ENCODE peak calls at places on chromosome 14, in ten cellular contexts. C, E, P, H, N, G, F, J, R and U are unnamed samples.

GRCh38 chr14:61322799-61323290 is 1.5 kb downstream of the PRKCH start:
- DNase-seq in H (no peak), R (no peak), F (no peak), C (no peak), E (peak; percentile 15), J (no peak), N (peak; percentile 80), G (peak; percentile 66), P (no peak), U (no peak)

GRCh38 chr14:61866932-61867920 is 105.0 kb downstream of the SNAPC1 start:
- DNase-seq in E (no peak), G (no peak), F (no peak), H (no peak), P (no peak), N (no peak), J (no peak), R (no peak), C (no peak), U (no peak)

GRCh38 chr14:64841121-64841611 is 38.5 kb downstream of the SPTB start:
- DNase-seq in N (no peak), E (peak; percentile 79), G (peak; percentile 56), C (no peak), P (no peak), J (no peak), F (no peak), H (no peak), R (no peak), U (no peak)

GRCh38 chr14:66624319-66624937 is 116.5 kb downstream of the GPHN start:
- DNase-seq in P (peak; percentile 60), N (peak; percentile 71), J (peak; percentile 17), E (peak; percentile 81), C (no peak), F (peak; percentile 35), R (peak; percentile 33), H (peak; percentile 71), G (peak; percentile 48), U (peak; percentile 3)

GRCh38 chr14:105168979-105169507 is 467 bp upstream of the JAG2 start:
- DNase-seq in F (no peak), J (no peak), C (no peak), P (no peak), H (no peak), N (peak; percentile 81), E (peak; percentile 82), R (no peak), G (no peak), U (no peak)

GRCh38 chr14:66379116-66379515 is 107.1 kb upstream of the CCDC196 start:
- DNase-seq in R (no peak), G (no peak), C (no peak), E (no peak), J (no peak), N (no peak), F (no peak), P (no peak), H (peak; percentile 90), U (no peak)

GRCh38 chr14:52244997-52245396 is 22.5 kb upstream of the PTGDR start:
- DNase-seq in G (no peak), N (no peak), R (no peak), C (no peak), F (no peak), J (no peak), H (no peak), P (no peak), E (no peak), U (no peak)

GRCh38 chr14:100345711-100346110 is 22.6 kb downstream of the SLC25A47 start:
- DNase-seq in G (no peak), C (no peak), N (no peak), F (no peak), E (no peak), P (no peak), J (no peak), R (no peak), H (no peak), U (no peak)

GRCh38 chr14:63840981-63841380 is 11.8 kb upstream of the SYNE2 start:
- DNase-seq in C (no peak), R (no peak), N (no peak), E (peak; percentile 84), P (no peak), H (peak; percentile 36), F (peak; percentile 45), J (no peak), G (no peak), U (no peak)

GRCh38 chr14:57287745-57288144 is 19.0 kb downstream of the AP5M1 start:
- DNase-seq in J (no peak), G (no peak), N (no peak), P (no peak), E (no peak), C (no peak), H (no peak), F (no peak), R (no peak), U (no peak)

GRCh38 chr14:23817164-23817767 is 136.3 kb upstream of the DHRS4 start:
- DNase-seq in C (no peak), H (no peak), J (no peak), E (no peak), N (no peak), P (no peak), G (no peak), R (no peak), F (no peak), U (no peak)

GRCh38 chr14:23816371-23816770 is 137.2 kb upstream of the DHRS4 start:
- DNase-seq in H (no peak), G (no peak), J (no peak), E (no peak), F (peak; percentile 28), N (no peak), P (no peak), R (no peak), C (no peak), U (no peak)

DNA sequence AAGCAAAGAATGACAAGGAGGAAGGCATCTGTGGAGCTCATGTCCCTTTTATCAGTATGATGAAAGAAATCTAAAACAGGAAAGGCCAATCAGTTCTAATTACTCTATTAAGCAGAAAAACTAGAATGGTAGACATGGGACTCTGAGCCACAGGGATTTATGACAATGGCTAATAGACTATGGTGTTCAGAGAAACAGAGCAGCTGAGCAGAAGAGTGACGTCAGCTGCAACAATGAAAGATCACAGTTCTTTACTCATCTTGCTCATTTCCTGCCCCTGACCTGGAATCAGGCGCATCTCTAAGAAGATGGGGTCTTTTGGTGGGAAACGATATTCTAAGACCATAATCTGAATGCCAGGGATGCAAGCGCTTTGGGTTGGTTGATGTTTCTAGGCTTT is 138.7 kb upstream of the DHRS4 start:
- DNase-seq in E (no peak), N (no peak), H (no peak), J (no peak), C (no peak), G (no peak), R (no peak), F (no peak), P (no peak), U (no peak)
- TF ChIP-seq POLR2AphosphoS5 in E (no peak), N (no peak), H (no peak), J (no peak), C (no peak), G (no peak), R (no peak), F (no peak), P (no peak), U (no peak)

GRCh38 chr14:88815980-88816379 is 8.5 kb upstream of the TTC8 start:
- DNase-seq in C (no peak), E (no peak), J (no peak), H (no peak), P (no peak), R (no peak), G (no peak), N (no peak), F (no peak), U (no peak)
- TF ChIP-seq POLR2AphosphoS5 in C (no peak), E (no peak), J (no peak), H (no peak), P (no peak), R (no peak), G (no peak), N (no peak), F (no peak), U (no peak)

DNA sequence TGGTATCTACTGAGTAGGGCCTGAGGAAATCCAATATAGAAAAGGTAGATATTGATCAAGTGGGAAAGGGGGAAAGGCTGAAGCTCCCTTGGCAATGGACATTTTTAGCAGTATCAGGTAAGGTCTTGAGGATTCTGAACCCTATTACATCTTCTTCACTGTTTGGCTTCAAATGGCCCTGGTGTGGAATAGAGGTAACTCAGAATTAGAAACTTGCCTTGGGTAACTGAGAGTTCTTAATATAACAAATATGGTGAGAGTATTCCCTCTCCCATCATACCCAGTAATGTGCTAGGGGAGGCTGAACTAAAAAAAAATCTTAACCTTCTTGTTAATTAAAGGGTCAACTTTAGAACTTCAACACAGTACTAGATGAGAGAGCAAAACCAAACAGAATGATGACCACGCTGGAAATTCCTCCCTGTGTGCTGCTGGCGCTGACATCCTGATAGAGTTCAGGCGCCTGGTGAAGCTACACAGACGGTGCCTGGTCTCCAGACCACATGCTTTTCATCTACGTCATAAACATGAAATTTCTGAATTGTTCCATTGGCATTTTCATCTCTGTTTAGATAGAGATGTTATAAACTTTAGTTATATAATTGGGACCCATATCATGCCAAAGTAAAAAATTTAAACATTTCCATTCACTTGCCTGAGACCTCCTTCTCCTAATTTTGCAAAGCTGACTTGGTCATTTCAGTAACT is 128.3 kb downstream of the AKAP6 start:
- DNase-seq in R (no peak), H (no peak), E (no peak), P (peak; percentile 91), G (no peak), N (no peak), F (peak; percentile 21), C (no peak), J (no peak), U (no peak)
- TF ChIP-seq POLR2AphosphoS5 in R (no peak), H (peak; percentile 63), E (no peak), P (peak; percentile 97), G (no peak), N (no peak), F (peak; percentile 89), C (no peak), J (no peak), U (no peak)

DNA sequence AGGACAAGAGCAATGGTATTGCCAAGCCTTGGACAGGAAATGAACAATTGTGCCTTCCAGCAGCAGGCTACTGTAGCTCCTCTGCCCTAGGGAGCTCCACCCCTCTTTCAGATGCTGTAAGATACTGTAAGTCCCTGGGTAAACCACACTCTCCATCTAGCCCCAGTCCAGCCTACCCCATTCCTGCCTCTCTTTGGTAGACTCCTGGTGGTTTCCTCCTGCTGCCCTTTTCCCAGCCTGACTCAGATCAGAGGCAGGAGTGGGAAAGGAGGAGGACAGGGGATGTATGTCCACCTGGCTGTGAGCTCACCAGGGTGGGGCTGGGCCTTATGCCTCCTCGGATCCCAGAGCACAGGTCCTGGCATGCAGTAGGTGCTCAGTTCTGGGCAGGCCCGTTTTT is 174.6 kb downstream of the ESRRB start:
- DNase-seq in H (no peak), P (no peak), R (no peak), J (no peak), E (no peak), C (no peak), N (no peak), F (no peak), G (peak; percentile 31), U (no peak)
- TF ChIP-seq POLR2AphosphoS5 in H (no peak), P (no peak), R (no peak), J (no peak), E (no peak), C (no peak), N (no peak), F (no peak), G (no peak), U (no peak)